ENCODE peak calls at places on chromosome 14, in four cellular contexts. One of them, this sample, is unnamed.

GRCh38 chr14:71482701-71483100 is 449.5 kb upstream of the RGS6 start:
- DNase-seq in HFFc6: no peak
- DNase-seq in NB4: no peak
- DNase-seq in OCI-LY7: no peak
- DNase-seq in this sample: no peak

GRCh38 chr14:99252443-99252939 is 19.5 kb downstream of the BCL11B start:
- DNase-seq in OCI-LY7: no peak
- DNase-seq in HFFc6: no peak
- DNase-seq in NB4: no peak
- DNase-seq in this sample: no peak

GRCh38 chr14:24673534-24674203 is 39.7 kb upstream of the GZMB start:
- DNase-seq in NB4: peak
- DNase-seq in HFFc6: no peak
- DNase-seq in OCI-LY7: peak
- DNase-seq in this sample: no peak

GRCh38 chr14:103121846-103122577 is 1.2 kb upstream of the TNFAIP2 start:
- DNase-seq in HFFc6: no peak
- DNase-seq in NB4: peak
- DNase-seq in OCI-LY7: no peak
- DNase-seq in this sample: no peak

GRCh38 chr14:101932668-101933067 is 31.7 kb upstream of the DYNC1H1 start:
- DNase-seq in HFFc6: no peak
- DNase-seq in OCI-LY7: no peak
- DNase-seq in NB4: no peak
- DNase-seq in this sample: no peak

GRCh38 chr14:35406811-35407630 is 2.5 kb upstream of the NFKBIA start:
- DNase-seq in OCI-LY7: peak
- DNase-seq in NB4: peak
- DNase-seq in HFFc6: peak
- DNase-seq in this sample: no peak

GRCh38 chr14:86012391-86012790 is 482.4 kb downstream of the FLRT2 start:
- DNase-seq in OCI-LY7: no peak
- DNase-seq in HFFc6: no peak
- DNase-seq in NB4: no peak
- DNase-seq in this sample: no peak

GRCh38 chr14:20429801-20430669 is 5.9 kb downstream of the KLHL33 start:
- DNase-seq in NB4: no peak
- DNase-seq in OCI-LY7: no peak
- DNase-seq in HFFc6: no peak
- DNase-seq in this sample: no peak

GRCh38 chr14:100577321-100577985 is 9.8 kb downstream of the BEGAIN start:
- DNase-seq in HFFc6: no peak
- DNase-seq in NB4: no peak
- DNase-seq in OCI-LY7: no peak
- DNase-seq in this sample: no peak

GRCh38 chr14:61438497-61438859 is 117.1 kb downstream of the PRKCH start:
- DNase-seq in NB4: no peak
- DNase-seq in HFFc6: no peak
- DNase-seq in OCI-LY7: no peak
- DNase-seq in this sample: peak

GRCh38 chr14:67457782-67458181 is 30.7 kb downstream of the TMEM229B start:
- DNase-seq in OCI-LY7: no peak
- DNase-seq in HFFc6: no peak
- DNase-seq in NB4: no peak
- DNase-seq in this sample: no peak

GRCh38 chr14:89504084-89504483 is 87.1 kb upstream of the FOXN3 start:
- DNase-seq in HFFc6: peak
- DNase-seq in OCI-LY7: no peak
- DNase-seq in NB4: no peak
- DNase-seq in this sample: no peak

GRCh38 chr14:68782091-68782981 is 10.5 kb downstream of the ZFP36L1 start:
- DNase-seq in NB4: no peak
- DNase-seq in OCI-LY7: no peak
- DNase-seq in HFFc6: no peak
- DNase-seq in this sample: no peak

GRCh38 chr14:90604356-90604755 is 207.5 kb downstream of the CALM1 start:
- DNase-seq in OCI-LY7: no peak
- DNase-seq in NB4: no peak
- DNase-seq in HFFc6: no peak
- DNase-seq in this sample: no peak

GRCh38 chr14:104322531-104323466 is 184.4 kb downstream of the KIF26A start:
- DNase-seq in OCI-LY7: no peak
- DNase-seq in HFFc6: no peak
- DNase-seq in NB4: no peak
- DNase-seq in this sample: no peak

GRCh38 chr14:71933026-71933587 is 878 bp downstream of the RGS6 start:
- DNase-seq in OCI-LY7: no peak
- DNase-seq in NB4: no peak
- DNase-seq in HFFc6: no peak
- DNase-seq in this sample: no peak

GRCh38 chr14:76955575-76956252 is 72.8 kb downstream of the IRF2BPL start:
- DNase-seq in OCI-LY7: peak
- DNase-seq in HFFc6: peak
- DNase-seq in NB4: peak
- DNase-seq in this sample: peak

GRCh38 chr14:72766296-72766695 is 127.6 kb downstream of the DPF3 start:
- DNase-seq in HFFc6: no peak
- DNase-seq in OCI-LY7: no peak
- DNase-seq in NB4: no peak
- DNase-seq in this sample: no peak

GRCh38 chr14:66782853-66783252 is 274.9 kb downstream of the GPHN start:
- DNase-seq in HFFc6: no peak
- DNase-seq in OCI-LY7: no peak
- DNase-seq in NB4: no peak
- DNase-seq in this sample: no peak

GRCh38 chr14:100824156-100824555 is 1.8 kb upstream of the MEG3 start:
- DNase-seq in HFFc6: no peak
- DNase-seq in OCI-LY7: no peak
- DNase-seq in NB4: no peak
- DNase-seq in this sample: peak

GRCh38 chr14:51612449-51612848 is 39.3 kb upstream of the FRMD6 start:
- DNase-seq in HFFc6: no peak
- DNase-seq in NB4: no peak
- DNase-seq in OCI-LY7: no peak
- DNase-seq in this sample: no peak

GRCh38 chr14:87066221-87066817 is 926.7 kb downstream of the GALC start:
- DNase-seq in OCI-LY7: peak
- DNase-seq in HFFc6: no peak
- DNase-seq in NB4: peak
- DNase-seq in this sample: no peak

GRCh38 chr14:51873221-51873893 is 12.9 kb downstream of the GNG2 start:
- DNase-seq in NB4: peak
- DNase-seq in OCI-LY7: peak
- DNase-seq in HFFc6: peak
- DNase-seq in this sample: peak

GRCh38 chr14:63174760-63175191 is 29.5 kb upstream of the RHOJ start:
- DNase-seq in OCI-LY7: peak
- DNase-seq in HFFc6: peak
- DNase-seq in NB4: peak
- DNase-seq in this sample: peak

GRCh38 chr14:65225299-65226159 is 123.2 kb upstream of the MAX start:
- DNase-seq in OCI-LY7: no peak
- DNase-seq in NB4: no peak
- DNase-seq in HFFc6: no peak
- DNase-seq in this sample: no peak

GRCh38 chr14:91595736-91596135 is 85.6 kb upstream of the PPP4R3A start:
- DNase-seq in OCI-LY7: no peak
- DNase-seq in NB4: no peak
- DNase-seq in HFFc6: no peak
- DNase-seq in this sample: no peak

GRCh38 chr14:104268295-104268694 is 129.9 kb downstream of the KIF26A start:
- DNase-seq in HFFc6: no peak
- DNase-seq in NB4: no peak
- DNase-seq in OCI-LY7: no peak
- DNase-seq in this sample: no peak

GRCh38 chr14:102873546-102874061 is 48.9 kb upstream of the AMN start:
- DNase-seq in HFFc6: no peak
- DNase-seq in OCI-LY7: no peak
- DNase-seq in NB4: no peak
- DNase-seq in this sample: no peak

GRCh38 chr14:59339526-59339925 is 125.7 kb downstream of the GPR135 start:
- DNase-seq in NB4: no peak
- DNase-seq in OCI-LY7: no peak
- DNase-seq in HFFc6: no peak
- DNase-seq in this sample: no peak

GRCh38 chr14:50937325-50937724 is 7.0 kb downstream of the PYGL start:
- DNase-seq in OCI-LY7: no peak
- DNase-seq in NB4: peak
- DNase-seq in HFFc6: peak
- DNase-seq in this sample: no peak

GRCh38 chr14:102052522-102052921 is 34.3 kb downstream of the HSP90AA1 start:
- DNase-seq in HFFc6: no peak
- DNase-seq in OCI-LY7: no peak
- DNase-seq in NB4: no peak
- DNase-seq in this sample: no peak

GRCh38 chr14:87896393-87897380 is 96.3 kb downstream of the GALC start:
- DNase-seq in NB4: peak
- DNase-seq in HFFc6: peak
- DNase-seq in OCI-LY7: peak
- DNase-seq in this sample: no peak

GRCh38 chr14:104883681-104884361 is 18.8 kb downstream of the CEP170B start:
- DNase-seq in HFFc6: no peak
- DNase-seq in NB4: no peak
- DNase-seq in OCI-LY7: no peak
- DNase-seq in this sample: no peak

GRCh38 chr14:91417134-91417982 is at the start of gene CCDC88C:
- DNase-seq in HFFc6: no peak
- DNase-seq in OCI-LY7: peak
- DNase-seq in NB4: peak
- DNase-seq in this sample: peak

GRCh38 chr14:94355191-94355794 is 32.2 kb upstream of the SERPINA6 start:
- DNase-seq in NB4: no peak
- DNase-seq in HFFc6: no peak
- DNase-seq in OCI-LY7: no peak
- DNase-seq in this sample: no peak
- TF ChIP-seq CTCF in NB4: no peak
- TF ChIP-seq CTCF in HFFc6: peak
- TF ChIP-seq CTCF in OCI-LY7: no peak
- TF ChIP-seq CTCF in this sample: peak

DNA sequence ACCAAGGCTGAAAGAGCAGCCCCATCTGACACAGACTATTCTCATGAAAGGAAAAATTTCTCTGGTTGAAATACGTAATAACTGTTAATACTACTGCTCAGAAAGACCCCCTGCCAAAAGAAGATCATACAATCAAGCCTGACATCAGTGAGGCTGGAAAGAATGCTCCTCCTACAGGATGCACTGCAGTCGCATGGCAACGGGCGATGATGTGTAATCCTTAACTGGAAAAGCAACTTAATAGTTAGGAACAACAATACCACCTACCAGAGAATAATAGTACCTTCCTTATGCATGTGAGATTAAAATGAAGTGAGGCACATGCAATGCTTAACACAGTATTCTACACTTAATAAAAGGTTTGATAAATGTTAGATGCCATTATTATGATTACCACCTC is 1.2 kb upstream of the GOLGA5 start:
- DNase-seq in HFFc6: no peak
- DNase-seq in OCI-LY7: no peak
- DNase-seq in NB4: peak
- DNase-seq in this sample: no peak
- TF ChIP-seq CTCF in HFFc6: no peak
- TF ChIP-seq CTCF in OCI-LY7: no peak
- TF ChIP-seq CTCF in NB4: no peak
- TF ChIP-seq CTCF in this sample: no peak

GRCh38 chr14:53217283-53217994 is 64.3 kb upstream of the DDHD1 start:
- DNase-seq in OCI-LY7: peak
- DNase-seq in HFFc6: no peak
- DNase-seq in NB4: peak
- DNase-seq in this sample: peak
- TF ChIP-seq CTCF in OCI-LY7: peak
- TF ChIP-seq CTCF in HFFc6: peak
- TF ChIP-seq CTCF in NB4: no peak
- TF ChIP-seq CTCF in this sample: peak

DNA sequence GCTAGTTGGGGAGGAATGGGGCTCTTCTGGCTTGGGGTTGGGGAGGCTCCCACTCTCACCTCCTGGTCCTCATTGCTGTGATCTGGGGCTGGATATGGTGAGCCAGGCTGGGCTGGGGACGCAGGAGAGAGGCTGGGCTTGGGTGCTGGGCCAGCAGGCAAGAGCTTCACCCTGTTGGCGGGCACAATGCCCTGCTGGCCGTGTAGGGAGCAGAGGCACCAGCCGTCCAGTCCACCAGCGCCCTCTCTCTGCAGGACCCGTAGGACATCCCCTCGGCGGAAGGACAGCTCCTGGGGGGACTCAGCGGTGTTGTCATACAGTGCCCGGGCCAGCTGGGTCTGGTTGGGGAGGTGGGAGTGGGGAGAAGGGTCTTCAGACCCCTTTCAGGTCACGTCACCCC is 4.5 kb downstream of the EFS start:
- DNase-seq in OCI-LY7: no peak
- DNase-seq in HFFc6: no peak
- DNase-seq in NB4: peak
- DNase-seq in this sample: no peak
- TF ChIP-seq CTCF in OCI-LY7: no peak
- TF ChIP-seq CTCF in HFFc6: peak
- TF ChIP-seq CTCF in NB4: peak
- TF ChIP-seq CTCF in this sample: no peak

GRCh38 chr14:80483331-80483730 is 272.0 kb upstream of the DIO2 start:
- DNase-seq in NB4: no peak
- DNase-seq in OCI-LY7: no peak
- DNase-seq in HFFc6: no peak
- DNase-seq in this sample: no peak
- TF ChIP-seq CTCF in NB4: no peak
- TF ChIP-seq CTCF in OCI-LY7: no peak
- TF ChIP-seq CTCF in HFFc6: no peak
- TF ChIP-seq CTCF in this sample: no peak

GRCh38 chr14:106586098-106586704 is 1059.8 kb downstream of the TMEM121 start:
- DNase-seq in NB4: peak
- DNase-seq in HFFc6: no peak
- DNase-seq in OCI-LY7: peak
- DNase-seq in this sample: peak
- TF ChIP-seq CTCF in NB4: peak
- TF ChIP-seq CTCF in HFFc6: no peak
- TF ChIP-seq CTCF in OCI-LY7: peak
- TF ChIP-seq CTCF in this sample: peak

GRCh38 chr14:75926431-75926830 is 55.4 kb downstream of the TGFB3 start:
- DNase-seq in NB4: no peak
- DNase-seq in HFFc6: no peak
- DNase-seq in OCI-LY7: no peak
- DNase-seq in this sample: no peak
- TF ChIP-seq CTCF in NB4: no peak
- TF ChIP-seq CTCF in HFFc6: peak
- TF ChIP-seq CTCF in OCI-LY7: no peak
- TF ChIP-seq CTCF in this sample: no peak

GRCh38 chr14:21891921-21892320 is 218.3 kb upstream of the OR4E1 start:
- DNase-seq in OCI-LY7: no peak
- DNase-seq in NB4: no peak
- DNase-seq in HFFc6: no peak
- DNase-seq in this sample: no peak

GRCh38 chr14:21894003-21894897 is 220.6 kb upstream of the OR4E1 start:
- DNase-seq in OCI-LY7: peak
- DNase-seq in NB4: peak
- DNase-seq in HFFc6: no peak
- DNase-seq in this sample: peak
- TF ChIP-seq CTCF in OCI-LY7: peak
- TF ChIP-seq CTCF in NB4: peak
- TF ChIP-seq CTCF in HFFc6: no peak
- TF ChIP-seq CTCF in this sample: peak